ENCODE peak calls at places on chromosomes 3 and 15, in six cellular contexts. S is mesothelial cell of epicardium, R is cardiac muscle cell, C is GM12865, T is MCF 10A, Y is fibroblast of pulmonary artery. Q is an unnamed sample.

GRCh38 chr3:52436500-52437106 is 8.3 kb downstream of the SEMA3G start:
- DNase-seq in S (no peak), R (no peak), C (no peak), T (no peak), Y (peak; percentile 85), Q (no peak)

GRCh38 chr3:129112308-129113052 is 9.1 kb downstream of the RAB43 start:
- DNase-seq in S (no peak), R (no peak), C (no peak), T (no peak), Y (peak; percentile 63), Q (no peak)

GRCh38 chr15:45704329-45705249 is 69.8 kb downstream of the SQOR start:
- DNase-seq in S (no peak), R (peak; percentile 74), C (no peak), T (no peak), Y (peak; percentile 59), Q (peak; percentile 65)

GRCh38 chr15:57321973-57322601 is 54.2 kb upstream of the CGNL1 start:
- DNase-seq in S (no peak), R (no peak), C (no peak), T (no peak), Y (no peak), Q (no peak)

GRCh38 chr3:82261013-82261412 is 499.6 kb upstream of the GBE1 start:
- DNase-seq in S (no peak), R (no peak), C (no peak), T (no peak), Y (no peak), Q (no peak)

GRCh38 chr3:121757087-121757811 is 7.7 kb upstream of the GOLGB1 start:
- DNase-seq in S (no peak), R (peak; percentile 2), C (no peak), T (no peak), Y (peak; percentile 81), Q (no peak)

GRCh38 chr15:91942676-91943417 is 89.3 kb downstream of the SLCO3A1 start:
- DNase-seq in S (no peak), R (no peak), C (peak; percentile 18), T (peak; percentile 99), Y (peak; percentile 95), Q (no peak)

GRCh38 chr3:152021951-152022461 is 148.6 kb downstream of the SUCNR1 start:
- DNase-seq in S (no peak), R (no peak), C (no peak), T (peak; percentile 98), Y (peak; percentile 69), Q (no peak)

GRCh38 chr3:171461087-171461917 is 1.1 kb upstream of the TNIK start:
- DNase-seq in S (no peak), R (peak; percentile 69), C (peak; percentile 76), T (peak; percentile 72), Y (peak; percentile 65), Q (no peak)

GRCh38 chr3:9196009-9196408 is 53.4 kb downstream of the SRGAP3 start:
- DNase-seq in S (no peak), R (peak; percentile 7), C (no peak), T (no peak), Y (no peak), Q (peak; percentile 61)

GRCh38 chr3:128889139-128889894 is 9.9 kb downstream of the ACAD9 start:
- DNase-seq in S (no peak), R (no peak), C (no peak), T (no peak), Y (no peak), Q (no peak)

GRCh38 chr15:34188711-34189110 is 21.2 kb downstream of the KATNBL1 start:
- DNase-seq in S (no peak), R (no peak), C (no peak), T (no peak), Y (no peak), Q (no peak)

GRCh38 chr3:188633206-188633605 is 479.2 kb downstream of the LPP start:
- DNase-seq in S (no peak), R (no peak), C (no peak), T (no peak), Y (no peak), Q (no peak)

GRCh38 chr3:7766530-7766929 is 735.1 kb upstream of the LMCD1 start:
- DNase-seq in S (no peak), R (no peak), C (no peak), T (no peak), Y (no peak), Q (no peak)

GRCh38 chr3:134003066-134003465 is 26.7 kb downstream of the SLCO2A1 start:
- DNase-seq in S (no peak), R (no peak), C (no peak), T (no peak), Y (no peak), Q (no peak)

GRCh38 chr3:19598870-19599269 is 335.1 kb downstream of the EFHB start:
- DNase-seq in S (no peak), R (no peak), C (peak; percentile 70), T (no peak), Y (no peak), Q (no peak)

GRCh38 chr15:72009207-72009606 is 108.7 kb downstream of the MYO9A start:
- DNase-seq in S (no peak), R (peak; percentile 64), C (no peak), T (no peak), Y (no peak), Q (no peak)

GRCh38 chr3:143084856-143085731 is 34.5 kb upstream of the CHST2 start:
- DNase-seq in S (no peak), R (no peak), C (peak; percentile 76), T (peak; percentile 48), Y (peak; percentile 83), Q (no peak)

GRCh38 chr3:12553921-12554391 is 2.9 kb upstream of the MKRN2 start:
- DNase-seq in S (no peak), R (no peak), C (peak; percentile 18), T (no peak), Y (peak; percentile 29), Q (no peak)

GRCh38 chr3:124939661-124940060 is 5.1 kb upstream of the MUC13 start:
- DNase-seq in S (no peak), R (no peak), C (no peak), T (no peak), Y (no peak), Q (no peak)

GRCh38 chr3:35932995-35933394 is 293.7 kb downstream of the ARPP21 start:
- DNase-seq in S (no peak), R (peak; percentile 21), C (no peak), T (peak; percentile 65), Y (peak; percentile 97), Q (no peak)

GRCh38 chr15:84781505-84781904 is 33.1 kb downstream of the ZNF592 start:
- DNase-seq in S (no peak), R (no peak), C (no peak), T (no peak), Y (no peak), Q (no peak)

GRCh38 chr3:177284383-177284881 is 87.2 kb upstream of the TBL1XR1 start:
- DNase-seq in S (no peak), R (peak; percentile 80), C (no peak), T (peak; percentile 78), Y (peak; percentile 54), Q (peak; percentile 6)

GRCh38 chr3:111369953-111370352 is 172.0 kb upstream of the CD96 start:
- DNase-seq in S (no peak), R (no peak), C (no peak), T (peak; percentile 16), Y (peak; percentile 39), Q (no peak)

GRCh38 chr3:160447544-160447943 is 2.0 kb downstream of the TRIM59 start:
- DNase-seq in S (no peak), R (no peak), C (no peak), T (peak; percentile 45), Y (peak; percentile 40), Q (no peak)

GRCh38 chr3:160450846-160451245 is 1.3 kb upstream of the TRIM59 start:
- DNase-seq in S (no peak), R (no peak), C (no peak), T (peak; percentile 13), Y (peak; percentile 72), Q (no peak)

GRCh38 chr3:160451602-160452001 is 2.0 kb upstream of the TRIM59 start:
- DNase-seq in S (no peak), R (no peak), C (no peak), T (no peak), Y (no peak), Q (no peak)

GRCh38 chr3:160448845-160449659 is 534 bp downstream of the TRIM59 start:
- DNase-seq in S (peak; percentile 34), R (peak; percentile 17), C (peak; percentile 83), T (peak; percentile 46), Y (peak; percentile 63), Q (no peak)

GRCh38 chr3:160449660-160450598 is at the start of gene TRIM59:
- DNase-seq in S (peak; percentile 88), R (peak; percentile 97), C (peak; percentile 100), T (peak; percentile 94), Y (peak; percentile 98), Q (peak; percentile 92)
- TF ChIP-seq CTCF in S (no peak), R (peak; percentile 2), C (no peak), T (no peak), Y (no peak), Q (no peak)

GRCh38 chr3:24496529-24497482 is 2.2 kb upstream of the THRB start:
- DNase-seq in S (no peak), R (peak; percentile 56), C (peak; percentile 40), T (peak; percentile 55), Y (peak; percentile 69), Q (peak; percentile 47)
- TF ChIP-seq CTCF in S (peak; percentile 32), R (peak; percentile 71), C (peak; percentile 46), T (peak; percentile 13), Y (peak; percentile 41), Q (peak; percentile 63)

DNA sequence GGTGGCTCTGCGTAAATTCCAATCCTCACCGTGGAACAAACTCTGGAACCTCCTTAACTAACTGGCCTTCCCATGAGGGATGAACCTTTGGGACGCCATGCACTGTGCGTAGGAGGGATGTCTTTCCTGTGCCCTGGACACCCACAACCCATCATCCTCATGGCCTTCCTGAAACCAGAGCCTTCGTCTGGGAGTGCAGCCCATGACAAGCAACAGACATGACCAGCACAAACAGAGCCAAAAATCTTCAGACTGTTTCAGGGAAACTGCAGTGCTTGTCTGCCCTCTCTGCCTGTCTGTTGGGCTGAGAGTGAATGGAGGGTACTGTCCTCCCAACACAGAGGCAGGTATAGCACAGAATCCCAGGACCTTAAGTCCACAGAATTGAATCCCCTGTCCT is 61.1 kb upstream of the BOC start:
- DNase-seq in S (no peak), R (no peak), C (no peak), T (no peak), Y (no peak), Q (no peak)
- TF ChIP-seq CTCF in S (no peak), R (no peak), C (no peak), T (no peak), Y (no peak), Q (no peak)

DNA sequence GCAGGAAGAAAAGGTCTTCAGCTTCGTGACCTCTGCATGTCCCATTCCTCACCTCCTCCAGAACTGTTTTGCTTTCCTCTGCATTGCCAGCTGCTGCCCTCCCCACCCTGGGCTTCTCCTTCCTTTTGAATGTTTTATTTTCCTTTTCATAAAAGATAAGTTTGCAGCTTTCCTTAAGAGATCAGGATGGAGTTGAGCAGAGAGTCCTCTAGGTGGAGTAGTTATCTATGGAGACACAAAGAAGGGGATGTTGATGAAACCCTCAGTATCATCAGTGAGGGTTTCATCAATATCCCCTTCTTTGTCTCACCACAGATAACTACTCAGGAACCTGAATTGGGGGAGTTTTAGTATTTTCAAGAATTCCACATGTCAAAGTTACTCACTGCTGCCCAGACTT is 19.0 kb upstream of the SLC25A36 start:
- DNase-seq in S (no peak), R (no peak), C (peak; percentile 12), T (no peak), Y (peak; percentile 52), Q (no peak)
- TF ChIP-seq CTCF in S (peak; percentile 21), R (peak; percentile 52), C (peak; percentile 19), T (peak; percentile 31), Y (peak; percentile 61), Q (peak; percentile 52)